ENCODE peak calls at places on chromosomes 2 and 18, in five cellular contexts. Z is hypothalamus; K is GM12865; M is COR-L47; S is stimulated activated CD4-positive, alpha-beta T cell treated with anti-CD3 and anti-CD28 coated beads, Interleukin-15, amount 100 ng/mL, for 1 hour. P is an unnamed sample.

GRCh38 chr2:136894007-136894634 is 128.8 kb downstream of the THSD7B start:
- DNase-seq in Z (no peak), K (no peak), M (no peak), S (no peak), P (no peak)

GRCh38 chr2:1886405-1886992 is 142.2 kb upstream of the PXDN start:
- DNase-seq in Z (no peak), K (peak), M (no peak), S (no peak), P (peak)

GRCh38 chr2:204544961-204545860 is at the start of gene PARD3B:
- DNase-seq in Z (peak), K (peak), M (peak), S (no peak), P (peak)

GRCh38 chr2:219737270-219737691 is 109.9 kb downstream of the SLC4A3 start:
- DNase-seq in Z (no peak), K (no peak), M (no peak), S (no peak), P (no peak)

GRCh38 chr18:10015288-10015701 is 101.5 kb downstream of the VAPA start:
- DNase-seq in Z (no peak), K (no peak), M (no peak), S (no peak), P (no peak)

GRCh38 chr2:67625671-67626070 is 228.5 kb downstream of the ETAA1 start:
- DNase-seq in Z (no peak), K (no peak), M (no peak), S (no peak), P (no peak)

GRCh38 chr18:11570770-11571169 is 38.6 kb upstream of the SLC35G4 start:
- DNase-seq in Z (no peak), K (peak), M (no peak), S (no peak), P (no peak)

GRCh38 chr2:14910659-14911058 is 278.1 kb downstream of the LRATD1 start:
- DNase-seq in Z (no peak), K (no peak), M (no peak), S (no peak), P (no peak)

GRCh38 chr18:52570975-52571374 is 231.0 kb downstream of the DCC start:
- DNase-seq in Z (no peak), K (no peak), M (no peak), S (no peak), P (no peak)

GRCh38 chr2:241559489-241560180 is 1.1 kb downstream of the BOK start:
- DNase-seq in Z (peak), K (peak), M (no peak), S (no peak), P (peak)

GRCh38 chr18:48621240-48621639 is 82.4 kb downstream of the CTIF start:
- DNase-seq in Z (no peak), K (no peak), M (no peak), S (no peak), P (no peak)

GRCh38 chr18:57835904-57836303 is 32.8 kb upstream of the ATP8B1 start:
- DNase-seq in Z (no peak), K (no peak), M (no peak), S (no peak), P (no peak)

GRCh38 chr2:210210185-210210584 is 15.1 kb downstream of the ACADL start:
- DNase-seq in Z (no peak), K (no peak), M (no peak), S (no peak), P (no peak)

GRCh38 chr18:63311481-63312409 is 7.8 kb downstream of the BCL2 start:
- DNase-seq in Z (no peak), K (peak), M (no peak), S (no peak), P (no peak)

GRCh38 chr18:56021136-56021813 is 433.3 kb upstream of the TCF4 start:
- DNase-seq in Z (no peak), K (no peak), M (no peak), S (no peak), P (no peak)

GRCh38 chr2:213806125-213806726 is 522.0 kb downstream of the SPAG16 start:
- DNase-seq in Z (no peak), K (peak), M (peak), S (no peak), P (no peak)

GRCh38 chr2:239605976-239606375 is 205.2 kb upstream of the HDAC4 start:
- DNase-seq in Z (no peak), K (no peak), M (no peak), S (no peak), P (no peak)